ENCODE peak calls at places on chromosome 10, in ten cellular contexts. One of them, this sample, is unnamed.

GRCh38 chr10:101778781-101779543 is 3.0 kb upstream of the FGF8 start:
- DNase-seq in CD8-positive, alpha-beta T cell: peak; percentile 52
- DNase-seq in upper lobe of right lung: peak; percentile 75
- DNase-seq in kidney epithelial cell: no peak
- DNase-seq in Karpas-422: peak; percentile 87
- DNase-seq in H7: peak; percentile 93
- DNase-seq in right cardiac atrium: peak; percentile 60
- DNase-seq in right atrium auricular region: peak; percentile 55
- DNase-seq in BE2C: peak; percentile 44
- DNase-seq in HCT116: no peak
- DNase-seq in this sample: peak; percentile 67

GRCh38 chr10:52314822-52315552 is 906 bp downstream of the DKK1 start:
- DNase-seq in upper lobe of right lung: peak; percentile 63
- DNase-seq in right cardiac atrium: peak; percentile 50
- DNase-seq in right atrium auricular region: no peak
- DNase-seq in Karpas-422: no peak
- DNase-seq in HCT116: no peak
- DNase-seq in BE2C: no peak
- DNase-seq in kidney epithelial cell: no peak
- DNase-seq in CD8-positive, alpha-beta T cell: no peak
- DNase-seq in H7: no peak
- DNase-seq in this sample: no peak

GRCh38 chr10:3095373-3096139 is 28.2 kb downstream of the PFKP start:
- DNase-seq in upper lobe of right lung: no peak
- DNase-seq in kidney epithelial cell: peak; percentile 99
- DNase-seq in right cardiac atrium: peak; percentile 48
- DNase-seq in BE2C: no peak
- DNase-seq in right atrium auricular region: peak; percentile 76
- DNase-seq in Karpas-422: no peak
- DNase-seq in CD8-positive, alpha-beta T cell: no peak
- DNase-seq in H7: no peak
- DNase-seq in HCT116: peak; percentile 97
- DNase-seq in this sample: no peak

GRCh38 chr10:66928000-66928770 is 2.3 kb downstream of the LRRTM3 start:
- DNase-seq in HCT116: no peak
- DNase-seq in CD8-positive, alpha-beta T cell: no peak
- DNase-seq in kidney epithelial cell: no peak
- DNase-seq in right cardiac atrium: peak; percentile 25
- DNase-seq in right atrium auricular region: no peak
- DNase-seq in BE2C: peak; percentile 36
- DNase-seq in Karpas-422: no peak
- DNase-seq in H7: no peak
- DNase-seq in upper lobe of right lung: no peak
- DNase-seq in this sample: no peak

GRCh38 chr10:118301211-118301610 is 40.9 kb downstream of the FAM204A start:
- DNase-seq in right cardiac atrium: no peak
- DNase-seq in Karpas-422: no peak
- DNase-seq in H7: no peak
- DNase-seq in BE2C: no peak
- DNase-seq in kidney epithelial cell: no peak
- DNase-seq in HCT116: no peak
- DNase-seq in upper lobe of right lung: no peak
- DNase-seq in CD8-positive, alpha-beta T cell: no peak
- DNase-seq in right atrium auricular region: no peak
- DNase-seq in this sample: no peak

GRCh38 chr10:107689318-107689717 is 524.8 kb upstream of the SORCS1 start:
- DNase-seq in kidney epithelial cell: no peak
- DNase-seq in HCT116: no peak
- DNase-seq in Karpas-422: no peak
- DNase-seq in CD8-positive, alpha-beta T cell: no peak
- DNase-seq in right cardiac atrium: no peak
- DNase-seq in right atrium auricular region: no peak
- DNase-seq in upper lobe of right lung: no peak
- DNase-seq in BE2C: no peak
- DNase-seq in H7: no peak
- DNase-seq in this sample: no peak

GRCh38 chr10:38156416-38157269 is 62.5 kb downstream of the ZNF37A start:
- DNase-seq in Karpas-422: no peak
- DNase-seq in upper lobe of right lung: no peak
- DNase-seq in BE2C: no peak
- DNase-seq in HCT116: no peak
- DNase-seq in right atrium auricular region: no peak
- DNase-seq in kidney epithelial cell: no peak
- DNase-seq in H7: peak; percentile 7
- DNase-seq in right cardiac atrium: no peak
- DNase-seq in CD8-positive, alpha-beta T cell: no peak
- DNase-seq in this sample: no peak

GRCh38 chr10:132158122-132158741 is 28.5 kb upstream of the DPYSL4 start:
- DNase-seq in Karpas-422: peak; percentile 63
- DNase-seq in CD8-positive, alpha-beta T cell: no peak
- DNase-seq in right atrium auricular region: no peak
- DNase-seq in HCT116: peak; percentile 15
- DNase-seq in right cardiac atrium: peak; percentile 40
- DNase-seq in upper lobe of right lung: no peak
- DNase-seq in kidney epithelial cell: no peak
- DNase-seq in BE2C: no peak
- DNase-seq in H7: peak; percentile 88
- DNase-seq in this sample: no peak

GRCh38 chr10:114285961-114286441 is 46.9 kb downstream of the VWA2 start:
- DNase-seq in kidney epithelial cell: no peak
- DNase-seq in upper lobe of right lung: peak; percentile 63
- DNase-seq in HCT116: no peak
- DNase-seq in CD8-positive, alpha-beta T cell: no peak
- DNase-seq in H7: peak; percentile 54
- DNase-seq in BE2C: no peak
- DNase-seq in right atrium auricular region: no peak
- DNase-seq in Karpas-422: no peak
- DNase-seq in right cardiac atrium: no peak
- DNase-seq in this sample: no peak

GRCh38 chr10:128047991-128048826 is 78.0 kb downstream of the MKI67 start:
- DNase-seq in CD8-positive, alpha-beta T cell: no peak
- DNase-seq in H7: no peak
- DNase-seq in right atrium auricular region: peak; percentile 67
- DNase-seq in Karpas-422: peak; percentile 63
- DNase-seq in right cardiac atrium: peak; percentile 11
- DNase-seq in BE2C: no peak
- DNase-seq in upper lobe of right lung: no peak
- DNase-seq in HCT116: no peak
- DNase-seq in kidney epithelial cell: no peak
- DNase-seq in this sample: peak; percentile 30

DNA sequence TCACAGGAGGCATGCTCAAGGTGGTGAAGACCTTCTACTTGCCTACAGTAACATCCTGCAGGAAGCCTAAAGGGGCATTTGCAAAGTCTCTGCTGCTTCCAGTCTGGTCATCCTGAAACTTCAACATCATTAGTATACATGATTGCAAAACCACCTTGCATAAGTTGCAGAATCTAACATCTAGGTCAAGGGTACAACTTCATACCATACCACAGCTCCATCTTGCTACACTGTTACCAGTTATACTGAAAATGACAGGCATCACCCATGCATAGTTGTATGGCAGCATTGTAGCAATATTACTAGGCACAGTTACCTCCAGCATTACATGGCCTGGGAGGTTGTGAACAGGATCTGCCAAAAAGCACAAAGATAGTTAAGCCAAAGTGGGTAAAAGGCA is 13.7 kb upstream of the MACROH2A2 start:
- DNase-seq in kidney epithelial cell: no peak
- DNase-seq in upper lobe of right lung: no peak
- DNase-seq in BE2C: no peak
- DNase-seq in HCT116: no peak
- DNase-seq in right atrium auricular region: no peak
- DNase-seq in Karpas-422: no peak
- DNase-seq in H7: no peak
- DNase-seq in right cardiac atrium: no peak
- DNase-seq in CD8-positive, alpha-beta T cell: no peak
- DNase-seq in this sample: no peak
- H3K4me3 ChIP-seq in kidney epithelial cell: no peak overlapping the region
- H3K4me3 ChIP-seq in upper lobe of right lung: no peak overlapping the region
- H3K4me3 ChIP-seq in BE2C: no peak overlapping the region
- H3K4me3 ChIP-seq in HCT116: no peak overlapping the region
- H3K4me3 ChIP-seq in right atrium auricular region: no peak overlapping the region
- H3K4me3 ChIP-seq in Karpas-422: no peak overlapping the region
- H3K4me3 ChIP-seq in H7: no peak overlapping the region
- H3K4me3 ChIP-seq in right cardiac atrium: no peak overlapping the region
- H3K4me3 ChIP-seq in CD8-positive, alpha-beta T cell: no peak overlapping the region
- H3K4me3 ChIP-seq in this sample: no peak overlapping the region

DNA sequence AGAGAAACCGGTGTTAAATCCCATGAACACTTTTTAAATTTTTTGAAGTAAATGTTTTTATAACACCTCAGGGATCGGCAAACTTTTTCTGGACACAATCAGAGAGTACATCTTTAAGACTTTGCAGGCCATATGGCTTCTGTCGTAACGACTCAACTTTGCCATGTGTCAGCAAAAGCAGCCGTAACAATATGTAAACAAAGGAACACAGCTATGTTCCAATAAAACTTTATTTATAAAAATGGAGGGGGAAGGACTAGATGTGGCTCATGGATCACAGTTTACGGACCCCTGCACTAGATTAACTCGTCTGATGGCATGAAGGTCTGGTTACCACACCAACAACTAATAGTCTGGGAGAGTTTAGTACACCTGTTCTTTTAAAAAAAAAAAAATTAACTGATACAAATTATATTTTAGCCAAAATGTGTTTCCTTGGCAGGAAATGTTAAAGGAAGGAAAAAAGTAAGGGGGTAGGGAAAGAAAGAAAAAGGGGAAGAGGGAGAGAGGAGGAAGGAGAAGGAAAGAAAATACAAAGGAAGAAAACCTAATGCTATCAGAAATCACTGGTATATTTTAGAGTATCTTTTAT is 50.2 kb downstream of the ABI1 start:
- DNase-seq in CD8-positive, alpha-beta T cell: no peak
- DNase-seq in HCT116: no peak
- DNase-seq in BE2C: no peak
- DNase-seq in upper lobe of right lung: no peak
- DNase-seq in H7: no peak
- DNase-seq in kidney epithelial cell: no peak
- DNase-seq in Karpas-422: no peak
- DNase-seq in right atrium auricular region: no peak
- DNase-seq in right cardiac atrium: no peak
- DNase-seq in this sample: no peak
- H3K27me3 ChIP-seq in CD8-positive, alpha-beta T cell: no peaks in the 10 kb centered on the region
- H3K27me3 ChIP-seq in HCT116: no peaks in the 10 kb centered on the region
- H3K27me3 ChIP-seq in BE2C: no peaks in the 10 kb centered on the region
- H3K27me3 ChIP-seq in upper lobe of right lung: no peaks in the 10 kb centered on the region
- H3K27me3 ChIP-seq in H7: no peaks in the 10 kb centered on the region
- H3K27me3 ChIP-seq in kidney epithelial cell: no peaks in the 10 kb centered on the region
- H3K27me3 ChIP-seq in Karpas-422: no peaks in the 10 kb centered on the region
- H3K27me3 ChIP-seq in right atrium auricular region: no peaks in the 10 kb centered on the region
- H3K27me3 ChIP-seq in right cardiac atrium: no peaks in the 10 kb centered on the region
- H3K27me3 ChIP-seq in this sample: no peaks in the 10 kb centered on the region

DNA sequence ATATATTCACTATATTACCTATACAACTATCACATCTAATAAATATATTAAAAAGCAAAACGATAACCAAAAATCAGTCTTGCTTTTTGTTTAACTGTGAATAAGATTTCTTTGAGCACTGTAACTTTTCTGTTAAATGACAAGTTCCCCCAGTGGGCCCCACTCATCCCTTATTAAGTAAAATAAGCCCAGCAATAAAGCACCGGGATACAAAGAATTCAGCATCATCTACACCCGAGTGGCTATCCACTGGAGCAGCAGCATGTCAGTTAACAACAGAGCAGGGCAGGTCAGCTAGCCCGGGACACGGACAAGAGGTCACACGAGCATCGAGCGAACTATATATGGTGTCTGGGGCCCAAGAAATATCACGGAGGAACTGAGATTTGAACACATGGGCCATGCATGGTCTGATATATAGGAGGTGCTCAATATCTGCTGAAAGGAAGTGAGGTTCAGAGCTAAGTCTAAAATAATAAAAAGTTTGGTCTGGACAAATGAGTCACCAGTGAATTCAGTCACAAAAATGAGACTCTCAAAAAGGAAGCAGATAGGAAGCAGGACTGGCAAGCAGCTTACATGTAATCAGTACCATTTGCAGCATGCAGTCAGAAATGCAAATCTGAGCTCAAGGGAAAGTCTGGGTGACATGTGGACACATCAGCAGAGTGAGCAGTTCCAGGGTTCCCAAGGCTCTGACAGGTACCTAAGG is 4.1 kb downstream of the ERCC6 start:
- DNase-seq in right cardiac atrium: no peak
- DNase-seq in right atrium auricular region: no peak
- DNase-seq in HCT116: no peak
- DNase-seq in H7: no peak
- DNase-seq in kidney epithelial cell: no peak
- DNase-seq in Karpas-422: peak; percentile 77
- DNase-seq in BE2C: no peak
- DNase-seq in CD8-positive, alpha-beta T cell: no peak
- DNase-seq in upper lobe of right lung: no peak
- DNase-seq in this sample: peak; percentile 78
- H3K4me3 ChIP-seq in right cardiac atrium: no peak overlapping the region
- H3K4me3 ChIP-seq in right atrium auricular region: no peak overlapping the region
- H3K4me3 ChIP-seq in HCT116: no peak overlapping the region
- H3K4me3 ChIP-seq in H7: no peak overlapping the region
- H3K4me3 ChIP-seq in kidney epithelial cell: no peak overlapping the region
- H3K4me3 ChIP-seq in Karpas-422: peak overlapping the region; percentile 42
- H3K4me3 ChIP-seq in BE2C: no peak overlapping the region
- H3K4me3 ChIP-seq in CD8-positive, alpha-beta T cell: no peak overlapping the region
- H3K4me3 ChIP-seq in upper lobe of right lung: no peak overlapping the region
- H3K4me3 ChIP-seq in this sample: peak overlapping the region; percentile 26

GRCh38 chr10:15871823-15872222 is 11.5 kb upstream of the MINDY3 start:
- DNase-seq in kidney epithelial cell: no peak
- DNase-seq in right cardiac atrium: no peak
- DNase-seq in BE2C: no peak
- DNase-seq in Karpas-422: no peak
- DNase-seq in upper lobe of right lung: no peak
- DNase-seq in H7: no peak
- DNase-seq in CD8-positive, alpha-beta T cell: no peak
- DNase-seq in HCT116: no peak
- DNase-seq in right atrium auricular region: no peak
- DNase-seq in this sample: no peak

GRCh38 chr10:15869935-15870334 is 9.6 kb upstream of the MINDY3 start:
- DNase-seq in upper lobe of right lung: no peak
- DNase-seq in H7: no peak
- DNase-seq in CD8-positive, alpha-beta T cell: no peak
- DNase-seq in kidney epithelial cell: no peak
- DNase-seq in right atrium auricular region: no peak
- DNase-seq in right cardiac atrium: no peak
- DNase-seq in HCT116: no peak
- DNase-seq in Karpas-422: no peak
- DNase-seq in BE2C: no peak
- DNase-seq in this sample: no peak

GRCh38 chr10:15865304-15865703 is 5.0 kb upstream of the MINDY3 start:
- DNase-seq in H7: no peak
- DNase-seq in kidney epithelial cell: no peak
- DNase-seq in right cardiac atrium: no peak
- DNase-seq in BE2C: no peak
- DNase-seq in right atrium auricular region: no peak
- DNase-seq in Karpas-422: no peak
- DNase-seq in CD8-positive, alpha-beta T cell: no peak
- DNase-seq in upper lobe of right lung: no peak
- DNase-seq in HCT116: no peak
- DNase-seq in this sample: no peak

GRCh38 chr10:15864419-15864818 is 4.1 kb upstream of the MINDY3 start:
- DNase-seq in upper lobe of right lung: no peak
- DNase-seq in H7: no peak
- DNase-seq in right atrium auricular region: no peak
- DNase-seq in Karpas-422: no peak
- DNase-seq in CD8-positive, alpha-beta T cell: no peak
- DNase-seq in kidney epithelial cell: no peak
- DNase-seq in right cardiac atrium: no peak
- DNase-seq in HCT116: no peak
- DNase-seq in BE2C: no peak
- DNase-seq in this sample: no peak

GRCh38 chr10:15868006-15868405 is 7.7 kb upstream of the MINDY3 start:
- DNase-seq in Karpas-422: no peak
- DNase-seq in right cardiac atrium: no peak
- DNase-seq in BE2C: no peak
- DNase-seq in kidney epithelial cell: no peak
- DNase-seq in H7: no peak
- DNase-seq in CD8-positive, alpha-beta T cell: no peak
- DNase-seq in upper lobe of right lung: no peak
- DNase-seq in HCT116: no peak
- DNase-seq in right atrium auricular region: no peak
- DNase-seq in this sample: no peak
- H3K27me3 ChIP-seq in Karpas-422: no peaks in the 10 kb centered on the region
- H3K27me3 ChIP-seq in right cardiac atrium: peaks cover 5% of the 10 kb centered on the region
- H3K27me3 ChIP-seq in BE2C: peaks cover 36% of the 10 kb centered on the region
- H3K27me3 ChIP-seq in kidney epithelial cell: no peaks in the 10 kb centered on the region
- H3K27me3 ChIP-seq in H7: peaks cover 5% of the 10 kb centered on the region
- H3K27me3 ChIP-seq in CD8-positive, alpha-beta T cell: peaks cover 7% of the 10 kb centered on the region
- H3K27me3 ChIP-seq in upper lobe of right lung: peaks cover 46% of the 10 kb centered on the region
- H3K27me3 ChIP-seq in HCT116: peaks cover 41% of the 10 kb centered on the region
- H3K27me3 ChIP-seq in right atrium auricular region: no peaks in the 10 kb centered on the region
- H3K27me3 ChIP-seq in this sample: no peaks in the 10 kb centered on the region

This sample was measured in GM06990.